ENCODE peak calls at places on chromosomes 13 and 19, in five cellular contexts. I is upper lobe of right lung, V is suprapubic skin, H is heart right ventricle, M is cardiac muscle cell. O is an unnamed sample.
A peak's percentile ranks its signal among the peaks of the same experiment; 100 is the strongest.

GRCh38 chr13:61500176-61500575 is 84.5 kb upstream of the PCDH20 start:
- DNase-seq in I (no peak), V (no peak), H (no peak), M (no peak), O (no peak)

GRCh38 chr19:8304841-8305621 is 3.1 kb downstream of the CD320 start:
- DNase-seq in I (peak; percentile 66), V (peak; percentile 64), H (peak; percentile 4), M (no peak), O (peak; percentile 60)

GRCh38 chr19:36090930-36091695 is 19.8 kb upstream of the OVOL3 start:
- DNase-seq in I (no peak), V (no peak), H (no peak), M (no peak), O (no peak)

GRCh38 chr13:108769213-108770070 is 140.0 kb downstream of the MYO16 start:
- DNase-seq in I (no peak), V (no peak), H (no peak), M (no peak), O (no peak)

GRCh38 chr13:90519157-90519556 is 828.3 kb upstream of the MIR17HG start:
- DNase-seq in I (no peak), V (no peak), H (no peak), M (no peak), O (no peak)

GRCh38 chr13:36251528-36251927 is 37.2 kb upstream of the SOHLH2 start:
- DNase-seq in I (no peak), V (no peak), H (no peak), M (peak; percentile 22), O (no peak)

GRCh38 chr13:49652691-49653305 is 24.5 kb downstream of the ARL11 start:
- DNase-seq in I (no peak), V (no peak), H (no peak), M (peak; percentile 39), O (no peak)

GRCh38 chr19:12092065-12092867 is 27.7 kb downstream of the ZNF844 start:
- DNase-seq in I (peak; percentile 94), V (peak; percentile 89), H (peak; percentile 90), M (peak; percentile 93), O (no peak)

DNA sequence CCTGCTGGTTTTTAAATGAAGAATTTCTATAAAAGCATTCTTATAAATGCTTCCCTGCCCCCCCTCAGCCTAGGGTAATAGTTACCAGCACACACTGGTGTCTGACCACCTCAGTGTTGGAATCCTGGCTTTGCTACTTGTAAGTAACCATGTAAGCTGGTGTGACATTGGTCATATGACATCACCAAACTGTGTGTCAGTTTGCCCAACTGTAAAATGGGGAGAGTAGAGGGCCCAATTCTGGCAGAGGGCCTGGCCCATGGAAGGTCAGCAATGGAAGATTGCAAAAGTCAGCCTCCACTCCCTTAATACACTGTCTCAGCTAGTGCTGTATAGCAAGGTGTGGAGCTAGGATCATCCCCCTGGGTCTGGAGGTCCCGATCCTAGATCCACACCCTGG is 31.6 kb downstream of the ACSBG2 start:
- DNase-seq in I (no peak), V (no peak), H (no peak), M (no peak), O (no peak)
- H3K36me3 ChIP-seq in I (no peaks in the 10 kb centered on the region), V (no peaks in the 10 kb centered on the region), H (no peaks in the 10 kb centered on the region), M (no peaks in the 10 kb centered on the region), O (no peaks in the 10 kb centered on the region)

GRCh38 chr19:24074720-24075119 is 12.3 kb upstream of the ZNF254 start:
- DNase-seq in I (no peak), V (no peak), H (no peak), M (peak; percentile 36), O (no peak)
- TF ChIP-seq CTCF in I (no peak), V (no peak), H (no peak), M (no peak), O (no peak)

GRCh38 chr19:1066748-1067340 is at the start of gene ARHGAP45:
- DNase-seq in I (peak; percentile 85), V (peak; percentile 73), H (no peak), M (no peak), O (no peak)

GRCh38 chr19:1064661-1065605 is 2.0 kb upstream of the ARHGAP45 start:
- DNase-seq in I (peak; percentile 89), V (peak; percentile 71), H (no peak), M (peak; percentile 72), O (no peak)

GRCh38 chr19:1067341-1068103 is 555 bp downstream of the ARHGAP45 start:
- DNase-seq in I (no peak), V (peak; percentile 64), H (no peak), M (no peak), O (no peak)

GRCh38 chr19:1065606-1066109 is 1.3 kb upstream of the ARHGAP45 start:
- DNase-seq in I (no peak), V (no peak), H (no peak), M (no peak), O (no peak)

GRCh38 chr19:1066251-1066747 is 668 bp upstream of the ARHGAP45 start:
- DNase-seq in I (no peak), V (peak; percentile 67), H (no peak), M (no peak), O (no peak)
- H3K4me1 ChIP-seq in I (peaks cover 54% of the 10 kb centered on the region), V (peaks cover 57% of the 10 kb centered on the region), H (peaks cover 14% of the 10 kb centered on the region), M (peaks cover 18% of the 10 kb centered on the region), O (peaks cover 17% of the 10 kb centered on the region)

GRCh38 chr19:29128203-29128602 is 84.7 kb downstream of the UQCRFS1 start:
- DNase-seq in I (no peak), V (no peak), H (no peak), M (no peak), O (no peak)

DNA sequence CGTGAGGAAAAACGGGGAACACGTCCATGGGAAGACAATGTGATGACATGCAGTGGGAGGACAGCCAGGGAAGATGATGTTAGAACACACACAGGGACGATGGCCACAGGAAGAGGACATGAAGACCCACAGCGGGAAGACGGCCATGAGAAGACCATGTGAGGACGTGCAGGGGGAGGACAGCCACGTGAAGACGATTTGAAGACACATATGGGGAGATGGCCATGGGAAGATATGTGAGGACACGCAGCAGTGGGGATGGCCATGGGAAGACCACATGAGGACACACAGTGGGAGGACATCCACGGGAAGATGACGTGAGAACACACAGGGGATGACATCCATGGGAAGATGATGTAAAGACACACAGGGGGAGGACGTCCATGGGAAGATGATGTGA is 83.8 kb downstream of the UQCRFS1 start:
- DNase-seq in I (no peak), V (no peak), H (no peak), M (no peak), O (no peak)
- H3K36me3 ChIP-seq in I (no peaks in the 10 kb centered on the region), V (no peaks in the 10 kb centered on the region), H (no peaks in the 10 kb centered on the region), M (no peaks in the 10 kb centered on the region), O (no peaks in the 10 kb centered on the region)

GRCh38 chr19:43124360-43124759 is 41.9 kb upstream of the PSG2 start:
- DNase-seq in I (no peak), V (no peak), H (no peak), M (no peak), O (no peak)
- TF ChIP-seq CTCF in I (no peak), V (no peak), H (no peak), M (no peak), O (no peak)

DNA sequence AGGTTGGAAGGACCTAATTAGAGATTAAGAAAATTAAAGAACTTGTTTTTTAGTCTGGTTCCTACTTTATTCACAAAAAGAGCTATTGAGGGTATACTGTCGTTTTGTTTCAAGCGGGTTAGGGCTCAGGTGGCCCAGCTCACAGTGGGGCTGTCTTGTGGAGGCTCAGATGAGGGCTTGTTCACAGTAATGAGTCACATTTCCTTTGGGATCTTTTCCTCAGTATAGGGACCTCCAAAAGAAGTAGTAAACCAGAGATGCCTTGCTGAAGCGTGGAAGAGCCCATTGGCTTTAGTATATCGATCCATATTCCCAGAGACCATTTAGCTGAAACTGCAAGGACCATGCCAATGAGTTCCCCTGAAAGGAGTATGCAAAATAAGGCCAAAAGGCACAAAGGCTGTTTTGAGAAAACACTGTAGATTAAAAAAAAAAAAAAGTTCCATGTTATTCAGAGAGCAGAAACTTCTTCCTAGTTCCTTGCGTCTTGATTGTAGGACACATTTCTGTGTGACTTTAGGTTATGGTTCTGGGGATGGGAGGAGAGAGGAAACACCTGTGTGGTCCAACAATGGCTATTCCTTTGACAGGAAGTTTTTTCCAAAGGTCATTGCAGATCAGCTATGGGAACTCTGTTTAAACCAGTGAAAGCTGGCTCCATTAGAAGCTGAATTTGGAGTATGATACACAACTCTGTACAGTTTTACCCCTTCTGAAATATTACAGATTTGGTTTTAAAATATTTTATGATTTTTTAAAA is 32.8 kb upstream of the GPI start:
- DNase-seq in I (no peak), V (no peak), H (no peak), M (no peak), O (no peak)
- H3K4me1 ChIP-seq in I (no peaks in the 10 kb centered on the region), V (peaks cover 7% of the 10 kb centered on the region), H (peaks cover 10% of the 10 kb centered on the region), M (no peaks in the 10 kb centered on the region), O (no peaks in the 10 kb centered on the region)

GRCh38 chr13:79346300-79346914 is 59.6 kb downstream of the RBM26 start:
- DNase-seq in I (no peak), V (no peak), H (no peak), M (no peak), O (no peak)

GRCh38 chr13:79338343-79338742 is 67.7 kb downstream of the RBM26 start:
- DNase-seq in I (no peak), V (no peak), H (no peak), M (no peak), O (no peak)

GRCh38 chr13:79336971-79337370 is 69.1 kb downstream of the RBM26 start:
- DNase-seq in I (no peak), V (no peak), H (no peak), M (no peak), O (no peak)

GRCh38 chr13:79341202-79341601 is 64.9 kb downstream of the RBM26 start:
- DNase-seq in I (no peak), V (no peak), H (no peak), M (no peak), O (no peak)

GRCh38 chr13:79340490-79340889 is 65.6 kb downstream of the RBM26 start:
- DNase-seq in I (no peak), V (no peak), H (no peak), M (no peak), O (no peak)
- H3K36me3 ChIP-seq in I (peaks cover 97% of the 10 kb centered on the region), V (peaks cover 90% of the 10 kb centered on the region), H (peaks cover 100% of the 10 kb centered on the region), M (peaks cover 66% of the 10 kb centered on the region), O (peaks cover 98% of the 10 kb centered on the region)

O was measured in RWPE2.